ENCODE peak calls at places on chromosomes 6 and 20, in ten cellular contexts. R, M, A, J, U, Y, L, T, V and E are unnamed samples.

GRCh38 chr6:41214559-41215238 is 13.4 kb upstream of the TREML4 start:
- DNase-seq in R (peak; percentile 25), M (peak; percentile 63), A (no peak), J (no peak), U (no peak), Y (no peak), L (no peak), T (no peak), V (no peak), E (no peak)

GRCh38 chr6:112827793-112828192 is 480.7 kb downstream of the RFPL4B start:
- DNase-seq in R (no peak), M (no peak), A (no peak), J (no peak), U (no peak), Y (no peak), L (no peak), T (no peak), V (no peak), E (no peak)

GRCh38 chr20:46814366-46815232 is 80.0 kb upstream of the EYA2 start:
- DNase-seq in R (peak; percentile 72), M (peak; percentile 63), A (peak; percentile 32), J (peak; percentile 13), U (no peak), Y (peak; percentile 29), L (peak; percentile 86), T (no peak), V (peak; percentile 79), E (peak; percentile 8)

GRCh38 chr6:31707701-31708100 is 1.0 kb downstream of the LY6G6F start:
- DNase-seq in R (no peak), M (no peak), A (no peak), J (no peak), U (no peak), Y (no peak), L (no peak), T (no peak), V (no peak), E (no peak)

GRCh38 chr6:134166529-134167221 is 114.3 kb upstream of the SLC2A12 start:
- DNase-seq in R (no peak), M (no peak), A (no peak), J (no peak), U (no peak), Y (no peak), L (peak; percentile 55), T (no peak), V (no peak), E (no peak)

GRCh38 chr6:23073851-23074250 is 504.5 kb downstream of the HDGFL1 start:
- DNase-seq in R (no peak), M (no peak), A (no peak), J (no peak), U (no peak), Y (no peak), L (peak; percentile 30), T (no peak), V (no peak), E (no peak)

GRCh38 chr6:165266236-165267025 is 43.0 kb downstream of the C6orf118 start:
- DNase-seq in R (no peak), M (no peak), A (no peak), J (no peak), U (no peak), Y (no peak), L (no peak), T (no peak), V (no peak), E (no peak)

GRCh38 chr20:57844626-57845596 is 135.1 kb upstream of the PMEPA1 start:
- DNase-seq in R (no peak), M (peak; percentile 17), A (no peak), J (no peak), U (no peak), Y (no peak), L (no peak), T (no peak), V (no peak), E (no peak)

GRCh38 chr6:137631323-137631722 is 137.1 kb upstream of the OLIG3 start:
- DNase-seq in R (no peak), M (no peak), A (no peak), J (no peak), U (no peak), Y (no peak), L (no peak), T (no peak), V (no peak), E (no peak)

GRCh38 chr6:146890644-146891434 is 292.1 kb downstream of the ADGB start:
- DNase-seq in R (no peak), M (no peak), A (no peak), J (no peak), U (no peak), Y (no peak), L (no peak), T (no peak), V (no peak), E (no peak)

GRCh38 chr6:168372871-168373270 is 53.3 kb upstream of the DACT2 start:
- DNase-seq in R (no peak), M (no peak), A (no peak), J (no peak), U (no peak), Y (no peak), L (no peak), T (no peak), V (no peak), E (no peak)

GRCh38 chr6:160172704-160173103 is 51.1 kb downstream of the SLC22A1 start:
- DNase-seq in R (no peak), M (no peak), A (no peak), J (no peak), U (no peak), Y (no peak), L (no peak), T (no peak), V (no peak), E (no peak)

GRCh38 chr6:44062771-44063560 is 64.3 kb downstream of the MRPL14 start:
- DNase-seq in R (no peak), M (peak; percentile 90), A (peak; percentile 79), J (no peak), U (peak; percentile 75), Y (peak; percentile 39), L (no peak), T (no peak), V (no peak), E (no peak)

GRCh38 chr6:1535295-1535694 is 74.4 kb upstream of the FOXC1 start:
- DNase-seq in R (no peak), M (no peak), A (no peak), J (no peak), U (peak; percentile 33), Y (no peak), L (no peak), T (no peak), V (no peak), E (no peak)

GRCh38 chr6:43836507-43836906 is 66.5 kb downstream of the VEGFA start:
- DNase-seq in R (no peak), M (no peak), A (no peak), J (no peak), U (no peak), Y (no peak), L (no peak), T (no peak), V (no peak), E (no peak)

GRCh38 chr20:43691928-43692524 is 25.1 kb downstream of the MYBL2 start:
- DNase-seq in R (peak; percentile 72), M (peak; percentile 66), A (peak; percentile 64), J (peak; percentile 58), U (peak; percentile 79), Y (peak; percentile 70), L (peak; percentile 25), T (no peak), V (peak; percentile 83), E (no peak)

GRCh38 chr6:123940551-123940950 is 136.9 kb downstream of the NKAIN2 start:
- DNase-seq in R (no peak), M (no peak), A (no peak), J (no peak), U (no peak), Y (no peak), L (peak; percentile 58), T (no peak), V (no peak), E (no peak)

GRCh38 chr6:157683707-157684106 is 139.3 kb upstream of the SNX9 start:
- DNase-seq in R (no peak), M (no peak), A (no peak), J (no peak), U (no peak), Y (no peak), L (no peak), T (no peak), V (no peak), E (no peak)
- TF ChIP-seq CTCF in R (peak; percentile 46), M (no peak), A (no peak), J (no peak), U (no peak), Y (no peak), L (no peak), T (no peak), V (no peak), E (no peak)

GRCh38 chr6:158810149-158811095 is 8.7 kb downstream of the EZR start:
- DNase-seq in R (no peak), M (no peak), A (no peak), J (no peak), U (no peak), Y (no peak), L (no peak), T (no peak), V (no peak), E (no peak)

GRCh38 chr6:158808918-158809678 is 10.1 kb downstream of the EZR start:
- DNase-seq in R (peak; percentile 78), M (no peak), A (no peak), J (no peak), U (peak; percentile 55), Y (no peak), L (no peak), T (no peak), V (no peak), E (no peak)

GRCh38 chr6:158807515-158808441 is 11.4 kb downstream of the EZR start:
- DNase-seq in R (no peak), M (no peak), A (no peak), J (no peak), U (no peak), Y (no peak), L (no peak), T (no peak), V (no peak), E (no peak)

GRCh38 chr6:158805698-158806373 is 13.3 kb downstream of the EZR start:
- DNase-seq in R (no peak), M (no peak), A (no peak), J (no peak), U (no peak), Y (no peak), L (no peak), T (no peak), V (no peak), E (no peak)

GRCh38 chr6:158808442-158808833 is 10.7 kb downstream of the EZR start:
- DNase-seq in R (no peak), M (no peak), A (no peak), J (no peak), U (no peak), Y (no peak), L (no peak), T (no peak), V (no peak), E (no peak)
- TF ChIP-seq CTCF in R (no peak), M (no peak), A (no peak), J (no peak), U (no peak), Y (no peak), L (no peak), T (no peak), V (no peak), E (no peak)

GRCh38 chr20:37902504-37903313 is at the start of gene VSTM2L:
- DNase-seq in R (no peak), M (peak; percentile 36), A (peak; percentile 36), J (peak; percentile 39), U (no peak), Y (peak; percentile 64), L (peak; percentile 73), T (no peak), V (peak; percentile 55), E (peak; percentile 56)
- TF ChIP-seq CTCF in R (no peak), M (no peak), A (no peak), J (peak; percentile 2), U (no peak), Y (no peak), L (no peak), T (no peak), V (no peak), E (no peak)

GRCh38 chr20:40361916-40362315 is 327.1 kb downstream of the MAFB start:
- DNase-seq in R (no peak), M (no peak), A (no peak), J (no peak), U (no peak), Y (no peak), L (no peak), T (no peak), V (no peak), E (no peak)
- TF ChIP-seq CTCF in R (no peak), M (peak; percentile 31), A (peak; percentile 12), J (no peak), U (no peak), Y (no peak), L (no peak), T (no peak), V (no peak), E (no peak)